ENCODE peak calls at places on chromosomes 2 and 18, in four cellular contexts. Y is K562, K is WTC11, N is HepG2. I is an unnamed sample.

GRCh38 chr2:127324635-127325034 is 30.7 kb upstream of the ERCC3 start:
- DNase-seq in Y (peak), K (no peak), N (peak), I (peak)

GRCh38 chr2:8053241-8053640 is 628.6 kb upstream of the ID2 start:
- DNase-seq in Y (no peak), K (no peak), N (no peak), I (no peak)

GRCh38 chr2:67259581-67260347 is 137.4 kb upstream of the ETAA1 start:
- DNase-seq in Y (no peak), K (no peak), N (no peak), I (peak)

GRCh38 chr18:59502899-59503245 is 143.8 kb upstream of the LMAN1 start:
- DNase-seq in Y (no peak), K (no peak), N (no peak), I (no peak)

GRCh38 chr2:190213441-190214335 is 105.9 kb downstream of the HIBCH start:
- DNase-seq in Y (peak), K (no peak), N (no peak), I (no peak)

GRCh38 chr2:46067501-46068292 is 229.5 kb upstream of the EPAS1 start:
- DNase-seq in Y (no peak), K (no peak), N (peak), I (peak)

GRCh38 chr2:3639015-3639630 is 18.9 kb upstream of the ALLC start:
- DNase-seq in Y (no peak), K (no peak), N (no peak), I (no peak)

GRCh38 chr18:78528437-78529228 is 451.0 kb upstream of the SALL3 start:
- DNase-seq in Y (peak), K (no peak), N (no peak), I (no peak)

GRCh38 chr2:234406085-234406484 is 90.8 kb downstream of the ARL4C start:
- DNase-seq in Y (no peak), K (no peak), N (no peak), I (no peak)

GRCh38 chr2:180540761-180541160 is 439.6 kb upstream of the UBE2E3 start:
- DNase-seq in Y (no peak), K (no peak), N (no peak), I (no peak)

GRCh38 chr2:160920791-160921303 is 239.4 kb upstream of the TANK start:
- DNase-seq in Y (no peak), K (no peak), N (no peak), I (no peak)

GRCh38 chr2:171574149-171574795 is 52.0 kb downstream of the CYBRD1 start:
- DNase-seq in Y (peak), K (peak), N (peak), I (peak)

GRCh38 chr2:229974271-229974670 is 52.0 kb downstream of the FBXO36 start:
- DNase-seq in Y (no peak), K (no peak), N (no peak), I (no peak)

GRCh38 chr2:69494126-69494525 is 56.9 kb upstream of the NFU1 start:
- DNase-seq in Y (no peak), K (no peak), N (no peak), I (no peak)

GRCh38 chr2:119641562-119642258 is 37.3 kb upstream of the TMEM177 start:
- DNase-seq in Y (peak), K (peak), N (peak), I (peak)

GRCh38 chr2:96530474-96531357 is 5.8 kb upstream of the ARID5A start:
- DNase-seq in Y (no peak), K (no peak), N (no peak), I (no peak)

GRCh38 chr2:10398496-10398895 is 49.6 kb downstream of the ODC1 start:
- DNase-seq in Y (no peak), K (no peak), N (no peak), I (no peak)

GRCh38 chr2:85989288-85989865 is 100.6 kb upstream of the ST3GAL5 start:
- DNase-seq in Y (no peak), K (no peak), N (no peak), I (no peak)

GRCh38 chr18:58335821-58336220 is 291.8 kb downstream of the NEDD4L start:
- DNase-seq in Y (no peak), K (no peak), N (no peak), I (no peak)

GRCh38 chr2:158191569-158191968 is 89.9 kb downstream of the UPP2 start:
- DNase-seq in Y (no peak), K (no peak), N (peak), I (no peak)

GRCh38 chr2:225164406-225165048 is 122.3 kb upstream of the DOCK10 start:
- DNase-seq in Y (no peak), K (no peak), N (no peak), I (no peak)

GRCh38 chr18:5895886-5896740 is 791 bp upstream of the TMEM200C start:
- DNase-seq in Y (no peak), K (peak), N (no peak), I (no peak)

GRCh38 chr2:39649491-39649890 is 16.2 kb upstream of the TMEM178A start:
- DNase-seq in Y (no peak), K (no peak), N (no peak), I (no peak)

GRCh38 chr2:189762229-189762550 is 402 bp downstream of the OSGEPL1 start:
- DNase-seq in Y (no peak), K (no peak), N (no peak), I (no peak)

GRCh38 chr2:98869272-98869641 is 66.8 kb downstream of the CRACDL start:
- DNase-seq in Y (no peak), K (peak), N (peak), I (peak)

GRCh38 chr18:12296087-12296403 is 12.0 kb upstream of the TUBB6 start:
- DNase-seq in Y (peak), K (no peak), N (no peak), I (no peak)

GRCh38 chr2:121049921-121050585 is 234.9 kb downstream of the TFCP2L1 start:
- DNase-seq in Y (no peak), K (no peak), N (no peak), I (no peak)

GRCh38 chr2:96882230-96882629 is 12.3 kb upstream of the SEMA4C start:
- DNase-seq in Y (no peak), K (peak), N (no peak), I (no peak)

GRCh38 chr18:56447972-56448371 is 190.4 kb downstream of the TXNL1 start:
- DNase-seq in Y (no peak), K (no peak), N (no peak), I (no peak)

GRCh38 chr2:69517410-69517809 is 80.2 kb upstream of the NFU1 start:
- DNase-seq in Y (no peak), K (no peak), N (no peak), I (no peak)

GRCh38 chr2:126784636-126785035 is 114.1 kb upstream of the TEX51 start:
- DNase-seq in Y (no peak), K (no peak), N (no peak), I (no peak)

GRCh38 chr18:48893559-48894265 is 57.1 kb downstream of the SMAD7 start:
- DNase-seq in Y (no peak), K (no peak), N (peak), I (no peak)

GRCh38 chr2:95007822-95008221 is 17.7 kb upstream of the MAL start:
- DNase-seq in Y (no peak), K (no peak), N (no peak), I (no peak)

GRCh38 chr2:48362515-48362914 is 167.4 kb upstream of the STON1 start:
- DNase-seq in Y (no peak), K (no peak), N (no peak), I (no peak)

GRCh38 chr2:95273911-95274290 is 348 bp upstream of the PROM2 start:
- DNase-seq in Y (no peak), K (no peak), N (no peak), I (no peak)

DNA sequence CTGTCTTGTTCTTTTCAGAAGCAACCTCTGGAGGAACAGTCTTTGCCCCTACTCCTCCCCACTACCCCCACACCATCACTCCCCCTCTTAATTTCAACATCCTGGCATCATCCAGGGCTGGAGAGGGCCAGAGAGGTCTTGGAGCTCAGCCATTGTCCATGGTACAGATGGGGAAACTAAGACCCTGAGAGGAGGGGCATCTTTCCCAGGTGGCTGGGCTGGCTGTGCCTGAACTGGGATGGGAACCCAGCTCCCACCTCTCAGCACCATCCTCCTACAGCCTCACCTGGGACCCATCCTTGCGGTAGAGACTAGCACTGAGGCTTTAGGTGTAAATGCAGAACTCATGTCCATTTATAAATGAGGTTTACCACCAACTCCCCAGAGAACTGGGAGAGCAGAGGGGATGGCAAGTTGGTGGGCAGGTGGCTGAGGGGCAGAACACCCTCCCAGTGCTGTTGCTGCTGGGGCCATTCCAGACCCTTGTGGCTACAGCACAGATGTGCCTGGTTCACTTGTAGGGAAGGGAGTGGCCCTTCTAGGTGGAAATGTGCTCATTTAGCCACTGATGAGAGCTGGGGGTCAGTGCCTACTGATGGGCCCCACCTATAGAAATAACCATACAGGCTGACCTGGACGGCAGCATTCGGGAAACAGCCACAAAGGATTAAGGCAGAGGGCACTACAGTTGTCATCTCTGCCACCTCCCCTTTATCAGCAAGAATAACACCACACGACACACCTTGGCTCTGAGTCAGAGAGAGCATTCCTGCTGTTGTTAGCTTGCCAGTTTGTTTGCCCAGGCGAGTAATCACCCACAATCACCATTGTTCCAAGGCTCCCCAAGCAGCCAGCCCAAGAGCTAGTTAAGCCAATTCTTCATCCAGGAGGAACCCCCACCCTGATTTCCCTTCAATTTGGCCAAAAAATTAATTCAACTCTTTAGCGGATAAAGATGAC is 2.1 kb downstream of the MLPH start:
- DNase-seq in Y (no peak), K (no peak), N (no peak), I (peak)
- TF ChIP-seq NR3C1 in Y (no peak), K (no peak), N (no peak), I (no peak)

GRCh38 chr18:52903858-52904257 is 563.9 kb downstream of the DCC start:
- DNase-seq in Y (no peak), K (peak), N (peak), I (peak)
- TF ChIP-seq NR3C1 in Y (no peak), K (no peak), N (no peak), I (no peak)

GRCh38 chr2:118242216-118242615 is 153.9 kb downstream of the INSIG2 start:
- DNase-seq in Y (no peak), K (no peak), N (no peak), I (no peak)
- TF ChIP-seq NR3C1 in Y (no peak), K (no peak), N (no peak), I (no peak)

GRCh38 chr2:151523825-151524224 is 114.1 kb downstream of the RIF1 start:
- DNase-seq in Y (no peak), K (no peak), N (no peak), I (no peak)
- TF ChIP-seq NR3C1 in Y (no peak), K (no peak), N (no peak), I (no peak)

DNA sequence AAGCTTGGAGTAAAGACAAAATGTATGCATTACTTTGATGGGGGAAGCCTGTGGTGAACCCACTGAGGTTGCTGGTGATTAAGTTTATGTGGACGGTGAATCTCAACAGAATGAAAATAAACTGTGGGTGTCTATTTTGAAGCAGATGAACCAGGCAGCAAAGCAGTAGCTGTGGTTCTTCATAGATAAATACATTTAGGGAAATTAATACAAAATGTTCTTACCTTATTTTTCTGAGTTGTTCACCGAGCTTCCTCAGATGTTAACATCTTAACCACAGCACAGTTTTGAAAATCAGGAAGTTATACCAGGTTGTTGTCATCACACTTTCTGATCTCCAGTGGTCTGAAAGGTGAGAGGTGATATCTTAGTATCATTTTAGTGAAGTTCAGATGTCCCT is 53.9 kb downstream of the NCK2 start:
- DNase-seq in Y (no peak), K (no peak), N (no peak), I (no peak)
- TF ChIP-seq NR3C1 in Y (no peak), K (no peak), N (no peak), I (no peak)

GRCh38 chr2:110099471-110100225 is 16.0 kb downstream of the MALL start:
- DNase-seq in Y (no peak), K (no peak), N (no peak), I (no peak)

GRCh38 chr2:110103060-110103961 is 12.3 kb downstream of the MALL start:
- DNase-seq in Y (no peak), K (no peak), N (no peak), I (no peak)

GRCh38 chr2:110099036-110099420 is 16.6 kb downstream of the MALL start:
- DNase-seq in Y (no peak), K (no peak), N (no peak), I (peak)

GRCh38 chr2:110101911-110102774 is 13.5 kb downstream of the MALL start:
- DNase-seq in Y (no peak), K (no peak), N (no peak), I (peak)

DNA sequence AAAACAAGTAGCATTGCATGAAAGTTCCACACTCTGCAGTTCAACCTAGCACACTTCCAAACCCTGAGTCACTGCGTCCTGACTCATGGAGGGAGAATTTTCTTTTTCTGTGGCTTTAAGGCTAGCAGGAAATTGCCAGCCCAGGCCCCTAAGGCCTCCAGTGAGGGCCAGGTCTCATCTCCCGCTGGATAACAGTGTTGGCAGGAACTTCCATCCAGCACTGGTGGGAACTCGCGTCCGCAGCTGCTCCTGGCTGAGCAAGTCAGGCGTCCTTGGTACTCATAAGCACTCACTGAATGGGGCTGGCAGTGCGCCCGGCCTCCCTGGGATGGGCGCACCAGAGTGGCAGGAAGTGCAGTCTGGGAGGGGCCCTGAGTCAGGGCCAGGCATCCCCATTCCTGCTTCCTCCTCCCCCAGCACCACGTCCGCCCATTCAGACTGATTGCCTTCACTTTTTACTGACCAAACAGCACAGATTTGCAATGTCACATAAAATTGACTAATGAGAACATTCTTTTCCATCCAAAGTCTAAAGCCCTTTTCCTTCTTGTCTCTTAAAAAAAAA is 14.3 kb downstream of the MALL start:
- DNase-seq in Y (no peak), K (no peak), N (peak), I (peak)
- TF ChIP-seq NR3C1 in Y (no peak), K (no peak), N (no peak), I (no peak)

GRCh38 chr2:220504890-220505564 is 877.6 kb downstream of the SLC4A3 start:
- DNase-seq in Y (no peak), K (peak), N (peak), I (peak)
- TF ChIP-seq NR3C1 in Y (no peak), K (no peak), N (no peak), I (no peak)

GRCh38 chr2:26910176-26910575 is 60.3 kb upstream of the MAPRE3 start:
- DNase-seq in Y (no peak), K (no peak), N (no peak), I (no peak)

GRCh38 chr2:26913599-26914285 is 56.7 kb upstream of the MAPRE3 start:
- DNase-seq in Y (no peak), K (no peak), N (no peak), I (no peak)

GRCh38 chr2:26914286-26914962 is 56.0 kb upstream of the MAPRE3 start:
- DNase-seq in Y (no peak), K (peak), N (no peak), I (no peak)

GRCh38 chr2:26914963-26915310 is 55.5 kb upstream of the MAPRE3 start:
- DNase-seq in Y (no peak), K (no peak), N (no peak), I (no peak)

DNA sequence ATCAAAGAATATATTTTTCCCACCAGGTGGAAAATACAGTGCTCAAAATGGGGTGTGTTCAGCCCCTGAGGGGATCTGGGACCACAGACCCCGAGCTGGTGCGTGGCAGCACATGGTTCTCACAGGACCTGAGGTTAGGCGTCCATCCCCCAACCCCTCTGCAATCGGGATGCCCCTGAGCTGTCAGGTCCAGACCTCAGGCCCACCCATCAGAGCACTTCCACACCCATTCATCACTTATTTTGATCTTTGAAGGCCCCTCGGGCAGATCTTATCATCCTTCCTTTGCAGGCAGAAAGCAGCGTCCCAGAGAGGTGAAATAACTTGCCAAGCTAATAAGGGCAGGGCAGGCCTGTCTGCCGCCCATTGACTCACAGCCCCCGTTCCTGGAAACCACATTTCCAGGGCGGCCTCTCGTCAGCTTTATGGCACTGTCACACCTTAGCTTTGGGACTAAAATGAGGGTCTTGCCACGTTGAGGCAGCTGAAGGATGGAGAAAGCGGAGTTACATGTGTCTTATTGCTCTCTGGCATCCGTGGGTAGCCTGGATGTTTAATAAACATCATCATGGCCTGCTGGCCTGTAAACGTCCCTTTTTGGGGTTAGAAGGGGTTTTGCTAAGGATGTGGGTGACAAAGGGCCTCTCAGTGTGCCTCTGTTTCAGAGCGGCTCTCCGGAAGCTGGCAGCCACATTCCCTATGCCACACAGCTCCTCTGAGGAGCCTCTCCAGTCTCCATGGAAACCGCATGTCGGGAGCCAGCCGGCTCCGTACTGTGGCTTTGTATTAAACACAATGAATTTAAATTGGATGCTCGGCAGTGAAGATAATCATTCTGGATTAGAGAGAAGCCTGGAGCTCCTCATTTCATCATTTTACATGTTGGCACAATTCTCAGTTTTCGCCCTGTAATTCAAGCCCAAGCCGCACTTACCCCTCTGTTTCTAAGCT is 58.3 kb upstream of the MAPRE3 start:
- DNase-seq in Y (no peak), K (peak), N (no peak), I (no peak)
- TF ChIP-seq NR3C1 in Y (no peak), K (no peak), N (no peak), I (no peak)

DNA sequence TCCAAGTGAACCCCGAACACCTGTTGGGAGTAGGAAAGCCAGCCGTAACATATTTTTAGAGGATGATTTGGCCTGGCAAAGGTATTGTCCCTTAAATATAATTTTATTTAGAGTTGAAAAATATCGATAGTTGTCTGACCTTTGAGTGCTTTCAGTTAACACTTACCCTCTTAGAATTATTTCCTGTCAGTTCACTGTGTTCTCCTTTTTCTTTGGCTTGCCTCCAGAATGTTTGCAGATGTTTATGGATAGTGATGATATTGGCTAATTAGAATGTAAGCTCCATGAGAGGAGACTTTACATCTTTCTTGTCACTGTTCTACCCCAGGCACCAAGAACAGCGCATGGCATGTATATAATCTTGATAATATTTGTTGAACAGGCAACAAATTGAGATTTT is 19.8 kb downstream of the PIKFYVE start:
- DNase-seq in Y (no peak), K (no peak), N (no peak), I (no peak)
- TF ChIP-seq NR3C1 in Y (no peak), K (no peak), N (no peak), I (no peak)

GRCh38 chr2:177852389-177852788 is 220.2 kb downstream of the PDE11A start:
- DNase-seq in Y (no peak), K (no peak), N (no peak), I (no peak)
- TF ChIP-seq NR3C1 in Y (no peak), K (no peak), N (no peak), I (no peak)